ENCODE peak calls at places on chromosomes 6 and 20, in nine cellular contexts. One of them, this sample, is unnamed.

GRCh38 chr6:138833819-138834539 is 38.1 kb downstream of the ECT2L start:
- DNase-seq in astrocyte: peak; percentile 46
- DNase-seq in psoas muscle: no peak
- DNase-seq in Peyer's patch: no peak
- DNase-seq in PC-3: no peak
- DNase-seq in fibroblast of lung: peak; percentile 43
- DNase-seq in heart right ventricle: peak; percentile 74
- DNase-seq in CD4-positive, alpha-beta memory T cell: no peak
- DNase-seq in mammary epithelial cell: no peak
- DNase-seq in this sample: peak; percentile 46

GRCh38 chr20:49914310-49915117 is 815 bp downstream of the SPATA2 start:
- DNase-seq in psoas muscle: no peak
- DNase-seq in CD4-positive, alpha-beta memory T cell: peak; percentile 65
- DNase-seq in astrocyte: no peak
- DNase-seq in heart right ventricle: no peak
- DNase-seq in Peyer's patch: no peak
- DNase-seq in mammary epithelial cell: peak; percentile 37
- DNase-seq in PC-3: peak; percentile 39
- DNase-seq in fibroblast of lung: peak; percentile 14
- DNase-seq in this sample: no peak

GRCh38 chr20:33803921-33804337 is 7.2 kb upstream of the CHMP4B start:
- DNase-seq in CD4-positive, alpha-beta memory T cell: no peak
- DNase-seq in psoas muscle: no peak
- DNase-seq in heart right ventricle: no peak
- DNase-seq in Peyer's patch: no peak
- DNase-seq in PC-3: peak; percentile 77
- DNase-seq in astrocyte: peak; percentile 77
- DNase-seq in mammary epithelial cell: peak; percentile 66
- DNase-seq in fibroblast of lung: peak; percentile 83
- DNase-seq in this sample: no peak

GRCh38 chr20:9949563-9949962 is 85.2 kb upstream of the ANKEF1 start:
- DNase-seq in astrocyte: peak; percentile 11
- DNase-seq in psoas muscle: no peak
- DNase-seq in CD4-positive, alpha-beta memory T cell: no peak
- DNase-seq in Peyer's patch: no peak
- DNase-seq in PC-3: no peak
- DNase-seq in mammary epithelial cell: no peak
- DNase-seq in heart right ventricle: no peak
- DNase-seq in fibroblast of lung: peak; percentile 32
- DNase-seq in this sample: no peak

GRCh38 chr6:85756982-85757381 is 114.3 kb upstream of the SYNCRIP start:
- DNase-seq in heart right ventricle: no peak
- DNase-seq in fibroblast of lung: peak; percentile 17
- DNase-seq in psoas muscle: no peak
- DNase-seq in CD4-positive, alpha-beta memory T cell: no peak
- DNase-seq in mammary epithelial cell: no peak
- DNase-seq in PC-3: peak; percentile 59
- DNase-seq in Peyer's patch: no peak
- DNase-seq in astrocyte: peak; percentile 9
- DNase-seq in this sample: no peak

GRCh38 chr20:23419995-23420901 is 1.0 kb downstream of the NAPB start:
- DNase-seq in heart right ventricle: no peak
- DNase-seq in mammary epithelial cell: peak; percentile 70
- DNase-seq in psoas muscle: peak; percentile 49
- DNase-seq in fibroblast of lung: peak; percentile 67
- DNase-seq in Peyer's patch: peak; percentile 65
- DNase-seq in astrocyte: peak; percentile 57
- DNase-seq in PC-3: peak; percentile 61
- DNase-seq in CD4-positive, alpha-beta memory T cell: peak; percentile 58
- DNase-seq in this sample: peak; percentile 65

GRCh38 chr20:5781798-5782750 is 31.9 kb downstream of the SHLD1 start:
- DNase-seq in mammary epithelial cell: no peak
- DNase-seq in CD4-positive, alpha-beta memory T cell: no peak
- DNase-seq in astrocyte: no peak
- DNase-seq in PC-3: peak; percentile 11
- DNase-seq in fibroblast of lung: no peak
- DNase-seq in Peyer's patch: no peak
- DNase-seq in heart right ventricle: peak; percentile 23
- DNase-seq in psoas muscle: no peak
- DNase-seq in this sample: no peak

GRCh38 chr6:154092336-154092962 is 53.4 kb downstream of the OPRM1 start:
- DNase-seq in CD4-positive, alpha-beta memory T cell: no peak
- DNase-seq in mammary epithelial cell: no peak
- DNase-seq in PC-3: no peak
- DNase-seq in psoas muscle: no peak
- DNase-seq in Peyer's patch: no peak
- DNase-seq in astrocyte: no peak
- DNase-seq in fibroblast of lung: no peak
- DNase-seq in heart right ventricle: no peak
- DNase-seq in this sample: no peak

GRCh38 chr20:64056889-64057627 is 5.9 kb upstream of the TCEA2 start:
- DNase-seq in astrocyte: no peak
- DNase-seq in psoas muscle: no peak
- DNase-seq in PC-3: no peak
- DNase-seq in fibroblast of lung: no peak
- DNase-seq in mammary epithelial cell: no peak
- DNase-seq in Peyer's patch: no peak
- DNase-seq in heart right ventricle: no peak
- DNase-seq in CD4-positive, alpha-beta memory T cell: no peak
- DNase-seq in this sample: no peak

GRCh38 chr20:49115565-49115964 is 69.5 kb downstream of the CSE1L start:
- DNase-seq in Peyer's patch: no peak
- DNase-seq in psoas muscle: no peak
- DNase-seq in heart right ventricle: no peak
- DNase-seq in fibroblast of lung: peak; percentile 84
- DNase-seq in astrocyte: peak; percentile 79
- DNase-seq in CD4-positive, alpha-beta memory T cell: no peak
- DNase-seq in mammary epithelial cell: no peak
- DNase-seq in PC-3: no peak
- DNase-seq in this sample: peak; percentile 43

GRCh38 chr20:44075950-44076232 is 111.1 kb downstream of the JPH2 start:
- DNase-seq in PC-3: no peak
- DNase-seq in mammary epithelial cell: no peak
- DNase-seq in psoas muscle: no peak
- DNase-seq in astrocyte: no peak
- DNase-seq in fibroblast of lung: no peak
- DNase-seq in CD4-positive, alpha-beta memory T cell: no peak
- DNase-seq in heart right ventricle: no peak
- DNase-seq in Peyer's patch: no peak
- DNase-seq in this sample: no peak

GRCh38 chr6:137923866-137924616 is 57.0 kb downstream of the TNFAIP3 start:
- DNase-seq in PC-3: peak; percentile 10
- DNase-seq in mammary epithelial cell: peak; percentile 55
- DNase-seq in psoas muscle: no peak
- DNase-seq in fibroblast of lung: no peak
- DNase-seq in heart right ventricle: no peak
- DNase-seq in astrocyte: no peak
- DNase-seq in Peyer's patch: no peak
- DNase-seq in CD4-positive, alpha-beta memory T cell: no peak
- DNase-seq in this sample: no peak

GRCh38 chr6:43509984-43510826 is at the start of gene LRRC73:
- DNase-seq in psoas muscle: peak; percentile 90
- DNase-seq in heart right ventricle: peak; percentile 84
- DNase-seq in Peyer's patch: peak; percentile 95
- DNase-seq in CD4-positive, alpha-beta memory T cell: peak; percentile 79
- DNase-seq in astrocyte: peak; percentile 59
- DNase-seq in PC-3: peak; percentile 79
- DNase-seq in mammary epithelial cell: peak; percentile 77
- DNase-seq in fibroblast of lung: peak; percentile 76
- DNase-seq in this sample: peak; percentile 96

GRCh38 chr6:127570739-127571389 is 6.1 kb upstream of the C6orf58 start:
- DNase-seq in Peyer's patch: no peak
- DNase-seq in astrocyte: no peak
- DNase-seq in heart right ventricle: no peak
- DNase-seq in PC-3: no peak
- DNase-seq in psoas muscle: no peak
- DNase-seq in CD4-positive, alpha-beta memory T cell: no peak
- DNase-seq in fibroblast of lung: peak; percentile 6
- DNase-seq in mammary epithelial cell: peak; percentile 61
- DNase-seq in this sample: no peak

GRCh38 chr20:62477669-62478450 is 2.1 kb upstream of the GATA5 start:
- DNase-seq in astrocyte: no peak
- DNase-seq in heart right ventricle: no peak
- DNase-seq in CD4-positive, alpha-beta memory T cell: no peak
- DNase-seq in mammary epithelial cell: no peak
- DNase-seq in psoas muscle: no peak
- DNase-seq in Peyer's patch: no peak
- DNase-seq in fibroblast of lung: no peak
- DNase-seq in PC-3: no peak
- DNase-seq in this sample: no peak

GRCh38 chr6:332671-333070 is 40.4 kb downstream of the DUSP22 start:
- DNase-seq in mammary epithelial cell: peak; percentile 20
- DNase-seq in psoas muscle: no peak
- DNase-seq in PC-3: no peak
- DNase-seq in Peyer's patch: peak; percentile 34
- DNase-seq in fibroblast of lung: peak; percentile 74
- DNase-seq in CD4-positive, alpha-beta memory T cell: no peak
- DNase-seq in astrocyte: peak; percentile 70
- DNase-seq in heart right ventricle: no peak
- DNase-seq in this sample: no peak
- H3K27ac ChIP-seq in mammary epithelial cell: no peak overlapping the region
- H3K27ac ChIP-seq in psoas muscle: no peak overlapping the region
- H3K27ac ChIP-seq in PC-3: no peak overlapping the region
- H3K27ac ChIP-seq in Peyer's patch: no peak overlapping the region
- H3K27ac ChIP-seq in fibroblast of lung: no peak overlapping the region
- H3K27ac ChIP-seq in CD4-positive, alpha-beta memory T cell: no peak overlapping the region
- H3K27ac ChIP-seq in astrocyte: no peak overlapping the region
- H3K27ac ChIP-seq in heart right ventricle: no peak overlapping the region
- H3K27ac ChIP-seq in this sample: no peak overlapping the region

DNA sequence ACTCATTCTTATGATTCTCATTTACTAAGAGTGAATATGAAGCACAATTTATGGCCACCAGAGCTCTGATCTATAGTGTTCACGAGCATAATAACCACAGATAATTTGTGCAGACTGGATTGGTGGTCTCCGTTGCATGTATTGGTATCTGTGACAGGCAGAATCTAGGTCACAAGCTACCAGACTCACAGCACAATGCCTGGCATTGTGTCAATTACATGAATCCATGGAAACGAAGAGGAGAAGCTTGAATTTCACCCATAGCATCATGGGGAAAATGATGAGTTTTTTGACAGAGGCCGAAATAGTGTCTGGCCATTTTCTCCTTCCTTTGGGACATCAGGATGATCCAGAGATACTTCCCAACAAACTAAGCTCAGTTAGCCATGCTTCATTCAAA is 52.3 kb upstream of the TMEM170B start:
- DNase-seq in PC-3: no peak
- DNase-seq in astrocyte: no peak
- DNase-seq in Peyer's patch: no peak
- DNase-seq in psoas muscle: no peak
- DNase-seq in fibroblast of lung: no peak
- DNase-seq in mammary epithelial cell: no peak
- DNase-seq in heart right ventricle: no peak
- DNase-seq in CD4-positive, alpha-beta memory T cell: no peak
- DNase-seq in this sample: no peak
- H3K4me1 ChIP-seq in PC-3: no peaks in the 10 kb centered on the region
- H3K4me1 ChIP-seq in astrocyte: no peaks in the 10 kb centered on the region
- H3K4me1 ChIP-seq in Peyer's patch: no peaks in the 10 kb centered on the region
- H3K4me1 ChIP-seq in psoas muscle: no peaks in the 10 kb centered on the region
- H3K4me1 ChIP-seq in fibroblast of lung: no peaks in the 10 kb centered on the region
- H3K4me1 ChIP-seq in mammary epithelial cell: no peaks in the 10 kb centered on the region
- H3K4me1 ChIP-seq in heart right ventricle: no peaks in the 10 kb centered on the region
- H3K4me1 ChIP-seq in CD4-positive, alpha-beta memory T cell: no peaks in the 10 kb centered on the region
- H3K4me1 ChIP-seq in this sample: peaks cover 2% of the 10 kb centered on the region

DNA sequence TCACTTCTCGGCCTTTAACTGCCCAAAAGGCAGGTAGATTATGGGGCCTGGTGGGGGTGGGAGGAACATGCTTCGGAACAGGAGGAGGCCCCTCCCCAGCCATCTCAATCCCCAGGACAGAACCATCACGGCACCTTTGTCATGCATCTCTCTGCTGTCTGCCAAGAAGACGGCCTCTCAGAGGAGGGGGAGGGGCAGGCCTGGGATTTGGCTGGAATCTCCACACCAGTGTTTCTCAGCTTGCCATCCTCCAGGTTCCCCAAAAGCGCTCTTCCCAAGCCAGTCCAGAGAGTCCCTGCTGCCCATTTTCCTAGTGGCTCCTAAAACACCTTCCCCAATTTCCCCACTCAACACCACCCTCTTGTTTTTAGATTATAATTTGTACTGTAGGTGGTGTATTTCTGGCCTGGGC is 2.5 kb upstream of the POU5F1 start:
- DNase-seq in mammary epithelial cell: no peak
- DNase-seq in psoas muscle: no peak
- DNase-seq in CD4-positive, alpha-beta memory T cell: no peak
- DNase-seq in Peyer's patch: no peak
- DNase-seq in heart right ventricle: no peak
- DNase-seq in PC-3: no peak
- DNase-seq in astrocyte: no peak
- DNase-seq in fibroblast of lung: no peak
- DNase-seq in this sample: no peak
- H3K27ac ChIP-seq in mammary epithelial cell: no peak overlapping the region
- H3K27ac ChIP-seq in psoas muscle: no peak overlapping the region
- H3K27ac ChIP-seq in CD4-positive, alpha-beta memory T cell: no peak overlapping the region
- H3K27ac ChIP-seq in Peyer's patch: no peak overlapping the region
- H3K27ac ChIP-seq in heart right ventricle: no peak overlapping the region
- H3K27ac ChIP-seq in PC-3: no peak overlapping the region
- H3K27ac ChIP-seq in astrocyte: no peak overlapping the region
- H3K27ac ChIP-seq in fibroblast of lung: no peak overlapping the region
- H3K27ac ChIP-seq in this sample: no peak overlapping the region

DNA sequence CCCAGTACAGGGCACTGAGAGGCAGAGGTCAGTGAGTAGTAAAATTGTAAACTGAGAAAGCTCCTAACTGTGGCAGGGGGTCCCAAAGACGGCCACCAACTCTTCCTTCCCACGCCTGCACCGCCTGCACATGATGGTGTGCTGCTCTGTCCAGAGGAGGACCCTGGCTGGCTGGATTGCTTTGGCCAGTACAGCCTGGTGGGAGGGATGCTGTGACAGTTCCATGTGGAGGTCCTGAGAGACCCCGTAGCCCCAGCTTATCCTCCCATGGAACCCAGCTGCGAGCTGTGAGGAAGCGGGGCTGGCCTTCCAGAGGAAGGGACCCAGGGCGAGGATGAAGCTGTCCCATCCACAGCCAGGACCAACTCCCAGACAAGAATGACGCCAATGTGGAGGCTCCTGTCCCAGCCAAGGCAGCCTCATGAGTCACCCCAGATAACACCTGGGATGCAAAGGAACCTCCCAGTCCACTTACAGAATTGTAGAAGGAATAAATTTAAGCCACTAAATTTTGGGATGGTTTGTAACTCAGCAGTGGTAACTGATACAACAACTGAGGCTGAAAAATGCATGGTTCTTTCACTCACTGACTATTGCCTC is 2.0 kb upstream of the ACSS1 start:
- DNase-seq in Peyer's patch: peak; percentile 48
- DNase-seq in heart right ventricle: no peak
- DNase-seq in psoas muscle: no peak
- DNase-seq in astrocyte: no peak
- DNase-seq in CD4-positive, alpha-beta memory T cell: no peak
- DNase-seq in mammary epithelial cell: no peak
- DNase-seq in fibroblast of lung: no peak
- DNase-seq in PC-3: peak; percentile 13
- DNase-seq in this sample: no peak
- H3K4me1 ChIP-seq in Peyer's patch: peaks cover 14% of the 10 kb centered on the region
- H3K4me1 ChIP-seq in heart right ventricle: peaks cover 38% of the 10 kb centered on the region
- H3K4me1 ChIP-seq in psoas muscle: peaks cover 23% of the 10 kb centered on the region
- H3K4me1 ChIP-seq in astrocyte: peaks cover 13% of the 10 kb centered on the region
- H3K4me1 ChIP-seq in CD4-positive, alpha-beta memory T cell: peaks cover 33% of the 10 kb centered on the region
- H3K4me1 ChIP-seq in mammary epithelial cell: peaks cover 17% of the 10 kb centered on the region
- H3K4me1 ChIP-seq in fibroblast of lung: peaks cover 4% of the 10 kb centered on the region
- H3K4me1 ChIP-seq in PC-3: peaks cover 26% of the 10 kb centered on the region
- H3K4me1 ChIP-seq in this sample: peaks cover 24% of the 10 kb centered on the region

This sample was measured in ovary.